ENCODE peak calls at places on chromosome 3, in four cellular contexts. A, Z, U and X are unnamed samples.

GRCh38 chr3:49025005-49025792 is 3.3 kb downstream of the NDUFAF3 start:
- DNase-seq in A (no peak), Z (no peak), U (peak; percentile 37), X (no peak)

GRCh38 chr3:173003471-173003870 is 137.6 kb downstream of the SPATA16 start:
- DNase-seq in A (no peak), Z (no peak), U (no peak), X (no peak)

GRCh38 chr3:41000471-41000870 is 198.8 kb upstream of the CTNNB1 start:
- DNase-seq in A (peak; percentile 64), Z (no peak), U (peak; percentile 58), X (no peak)

GRCh38 chr3:77467702-77468407 is 428.0 kb downstream of the ROBO2 start:
- DNase-seq in A (peak; percentile 0), Z (peak; percentile 52), U (peak; percentile 7), X (no peak)

GRCh38 chr3:177553012-177553411 is 355.7 kb upstream of the TBL1XR1 start:
- DNase-seq in A (no peak), Z (no peak), U (no peak), X (no peak)

GRCh38 chr3:72405943-72406585 is 442.2 kb downstream of the SHQ1 start:
- DNase-seq in A (peak; percentile 31), Z (no peak), U (no peak), X (no peak)

GRCh38 chr3:2468816-2469215 is 370.1 kb downstream of the CNTN4 start:
- DNase-seq in A (no peak), Z (no peak), U (no peak), X (no peak)

GRCh38 chr3:196203833-196204232 is 7.4 kb downstream of the ZDHHC19 start:
- DNase-seq in A (no peak), Z (no peak), U (no peak), X (no peak)

GRCh38 chr3:139020868-139021234 is at the start of gene PRR23B:
- DNase-seq in A (no peak), Z (no peak), U (peak; percentile 8), X (no peak)

GRCh38 chr3:74443102-74443501 is 171.4 kb downstream of the CNTN3 start:
- DNase-seq in A (peak; percentile 36), Z (no peak), U (peak; percentile 75), X (no peak)

GRCh38 chr3:178445139-178445538 is 91.1 kb upstream of the KCNMB2 start:
- DNase-seq in A (no peak), Z (no peak), U (no peak), X (no peak)

GRCh38 chr3:118000219-118000618 is 1034.4 kb downstream of the IGSF11 start:
- DNase-seq in A (no peak), Z (no peak), U (no peak), X (no peak)

GRCh38 chr3:14650193-14650592 is 1.4 kb upstream of the CCDC174 start:
- DNase-seq in A (no peak), Z (no peak), U (no peak), X (no peak)

GRCh38 chr3:45329779-45330305 is 58.5 kb upstream of the LARS2 start:
- DNase-seq in A (no peak), Z (no peak), U (no peak), X (no peak)

GRCh38 chr3:99549918-99550603 is 88.3 kb upstream of the COL8A1 start:
- DNase-seq in A (peak; percentile 79), Z (no peak), U (peak; percentile 57), X (no peak)

GRCh38 chr3:16884084-16884747 is 539 bp upstream of the PLCL2 start:
- DNase-seq in A (peak; percentile 59), Z (peak; percentile 65), U (peak; percentile 51), X (peak; percentile 19)

GRCh38 chr3:150070271-150070670 is 99.6 kb upstream of the PFN2 start:
- DNase-seq in A (no peak), Z (no peak), U (no peak), X (no peak)

GRCh38 chr3:45246236-45246635 is 20.1 kb upstream of the TMEM158 start:
- DNase-seq in A (no peak), Z (no peak), U (no peak), X (no peak)

GRCh38 chr3:45258317-45258716 is 32.2 kb upstream of the TMEM158 start:
- DNase-seq in A (no peak), Z (no peak), U (no peak), X (no peak)

GRCh38 chr3:182309120-182309519 is 484.2 kb upstream of the ATP11B start:
- DNase-seq in A (no peak), Z (no peak), U (no peak), X (no peak)

GRCh38 chr3:139120336-139120971 is 75.8 kb upstream of the PRR23C start:
- DNase-seq in A (peak; percentile 99), Z (no peak), U (peak; percentile 95), X (no peak)

GRCh38 chr3:17580901-17581300 is 161.5 kb downstream of the TBC1D5 start:
- DNase-seq in A (peak; percentile 5), Z (no peak), U (no peak), X (no peak)

GRCh38 chr3:4350789-4351163 is 47.6 kb downstream of the SETMAR start:
- DNase-seq in A (peak; percentile 78), Z (peak; percentile 43), U (peak; percentile 79), X (peak; percentile 33)
- H3K4me3 ChIP-seq in A (peak overlapping the region; percentile 34), Z (no peak overlapping the region), U (peak overlapping the region; percentile 51), X (no peak overlapping the region)

DNA sequence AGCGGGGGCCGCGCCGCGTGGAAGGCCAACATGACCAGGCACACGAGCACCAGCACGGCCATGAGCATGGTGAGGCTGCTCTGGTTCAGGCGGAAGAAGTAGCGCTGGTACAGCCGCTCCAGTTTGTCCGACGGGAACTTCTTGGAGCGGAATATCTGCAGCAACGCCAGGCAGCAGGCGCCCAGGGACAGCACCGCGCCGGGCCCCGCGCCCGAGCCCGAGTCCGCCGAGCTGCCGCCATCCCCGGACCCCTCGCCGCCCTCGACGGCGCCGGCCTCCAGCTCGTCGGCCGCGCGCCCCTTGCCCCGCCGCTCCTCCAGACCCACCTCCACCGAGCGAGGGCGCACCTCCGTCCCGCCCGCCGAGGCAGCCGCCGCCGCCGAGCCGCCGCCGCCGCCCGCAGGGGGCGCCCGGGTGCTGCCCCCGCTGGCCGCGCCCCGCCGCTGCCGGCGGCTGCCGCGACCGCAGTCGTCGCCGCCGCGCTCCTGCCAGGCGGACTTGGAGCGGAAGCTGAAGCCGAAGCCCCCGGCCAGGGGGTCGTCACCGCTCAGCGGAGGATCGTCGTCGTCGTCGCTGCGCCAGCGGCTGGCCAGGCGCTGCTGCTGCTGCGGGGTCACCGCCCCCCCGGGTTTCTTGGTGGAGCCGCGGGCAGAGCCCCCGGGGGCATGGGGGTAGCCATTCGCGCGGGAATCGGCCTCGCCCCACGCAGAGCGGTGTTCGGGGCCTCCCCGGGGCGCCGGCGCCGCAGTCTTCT is 964 bp downstream of the ADCY5 start:
- DNase-seq in A (no peak), Z (peak; percentile 29), U (peak; percentile 32), X (no peak)
- H3K4me3 ChIP-seq in A (no peak overlapping the region), Z (peak overlapping the region; percentile 30), U (no peak overlapping the region), X (no peak overlapping the region)

GRCh38 chr3:53530205-53530604 is 35.8 kb downstream of the CACNA1D start:
- DNase-seq in A (no peak), Z (no peak), U (no peak), X (no peak)
- H3K4me3 ChIP-seq in A (no peak overlapping the region), Z (no peak overlapping the region), U (no peak overlapping the region), X (no peak overlapping the region)

GRCh38 chr3:189629803-189630455 is 1.3 kb upstream of the TP63 start:
- DNase-seq in A (peak; percentile 35), Z (peak; percentile 13), U (peak; percentile 53), X (no peak)

GRCh38 chr3:189631409-189631808 is 220 bp downstream of the TP63 start:
- DNase-seq in A (no peak), Z (no peak), U (no peak), X (no peak)

GRCh38 chr3:189631373-189631408 is at the start of gene TP63:
- DNase-seq in A (no peak), Z (no peak), U (no peak), X (no peak)

GRCh38 chr3:189632238-189632637 is 1.0 kb downstream of the TP63 start:
- DNase-seq in A (no peak), Z (no peak), U (no peak), X (no peak)

GRCh38 chr3:189630667-189631372 is 369 bp upstream of the TP63 start:
- DNase-seq in A (no peak), Z (no peak), U (peak; percentile 10), X (no peak)
- H3K4me3 ChIP-seq in A (no peak overlapping the region), Z (no peak overlapping the region), U (no peak overlapping the region), X (no peak overlapping the region)

GRCh38 chr3:89104499-89104898 is 2.9 kb upstream of the EPHA3 start:
- DNase-seq in A (no peak), Z (no peak), U (no peak), X (no peak)

GRCh38 chr3:89113344-89113743 is 5.9 kb downstream of the EPHA3 start:
- DNase-seq in A (no peak), Z (no peak), U (no peak), X (no peak)

GRCh38 chr3:89107461-89108035 is at the start of gene EPHA3:
- DNase-seq in A (peak; percentile 45), Z (peak; percentile 40), U (peak; percentile 57), X (peak; percentile 33)

GRCh38 chr3:89108154-89108553 is 733 bp downstream of the EPHA3 start:
- DNase-seq in A (no peak), Z (no peak), U (no peak), X (no peak)
- H3K4me3 ChIP-seq in A (no peak overlapping the region), Z (no peak overlapping the region), U (peak overlapping the region; percentile 71), X (no peak overlapping the region)

DNA sequence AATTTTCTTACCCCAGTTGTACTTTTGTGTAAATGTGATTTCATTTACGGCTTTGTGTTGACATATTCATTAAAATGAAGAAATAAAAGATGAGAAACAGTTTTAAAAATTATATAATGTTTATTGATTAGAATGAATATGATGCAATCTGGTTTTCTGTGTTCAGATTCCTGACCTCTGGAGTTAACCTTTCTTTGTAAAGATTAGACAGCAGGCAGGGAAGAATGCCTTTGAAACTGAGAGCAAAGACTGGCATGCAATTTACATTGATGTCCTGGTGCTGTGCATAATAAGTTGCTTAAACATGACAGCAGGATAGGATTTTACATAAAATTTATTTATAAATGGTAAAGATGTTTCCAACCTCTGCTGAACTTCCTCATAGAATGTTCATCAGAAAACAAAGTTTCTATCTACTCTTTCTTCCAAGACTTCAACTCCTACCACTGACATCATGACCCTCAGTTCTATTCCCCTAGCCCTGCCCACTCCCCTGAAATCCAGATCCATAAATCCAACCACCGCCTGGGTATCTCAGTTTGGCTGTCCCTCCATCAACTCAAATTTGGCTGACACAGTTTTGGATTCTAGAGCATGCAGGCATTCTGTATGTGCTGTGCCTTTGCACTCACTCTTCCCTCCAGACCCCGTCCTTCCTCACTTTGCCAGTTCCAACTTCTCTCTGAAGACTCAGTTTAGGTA is 1.7 kb downstream of the HGD start:
- DNase-seq in A (no peak), Z (no peak), U (no peak), X (no peak)
- H3K4me3 ChIP-seq in A (no peak overlapping the region), Z (no peak overlapping the region), U (no peak overlapping the region), X (no peak overlapping the region)

DNA sequence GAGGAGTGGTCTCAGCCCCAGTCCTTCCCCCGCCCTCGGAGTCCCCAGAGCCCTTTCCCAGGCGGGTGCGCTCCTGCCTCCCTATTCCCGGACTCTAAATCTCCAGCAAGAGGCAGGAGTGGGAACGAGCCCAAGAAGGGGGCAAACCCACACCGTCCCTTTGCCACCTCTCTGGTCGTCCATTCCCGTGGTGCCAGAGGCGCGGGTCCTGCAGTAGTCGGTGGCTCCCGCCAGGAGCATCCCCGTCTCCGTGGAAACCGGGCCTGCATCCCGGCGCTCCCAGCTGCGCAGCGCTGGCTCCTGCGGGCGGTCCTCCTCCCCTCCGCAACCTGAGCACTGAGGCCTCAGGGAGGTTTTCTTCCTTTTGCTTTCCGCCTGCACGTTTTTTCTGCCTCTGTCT is 44.8 kb downstream of the LHFPL4 start:
- DNase-seq in A (no peak), Z (no peak), U (peak; percentile 19), X (no peak)
- H3K4me3 ChIP-seq in A (no peak overlapping the region), Z (no peak overlapping the region), U (no peak overlapping the region), X (no peak overlapping the region)